ENCODE peak calls at places on chromosomes 5 and 9, in ten cellular contexts. S, D, Q, N, X, L, O, Y, H and U are unnamed samples.

GRCh38 chr5:30413540-30413939 is 779.9 kb upstream of the CDH6 start:
- DNase-seq in H (no peak), N (no peak), Y (no peak), Q (no peak), S (no peak), D (no peak), O (no peak), L (peak; percentile 19), X (no peak), U (no peak)

GRCh38 chr9:99143661-99144060 is 38.7 kb downstream of the TGFBR1 start:
- DNase-seq in Y (no peak), O (no peak), N (no peak), S (no peak), Q (no peak), D (no peak), X (no peak), H (no peak), L (no peak), U (no peak)

GRCh38 chr5:144028058-144028457 is 142.4 kb downstream of the YIPF5 start:
- DNase-seq in O (peak; percentile 78), S (peak; percentile 27), Q (no peak), X (peak; percentile 9), L (no peak), D (no peak), Y (no peak), H (no peak), N (no peak), U (peak; percentile 19)

GRCh38 chr5:144416196-144416595 is 245.5 kb downstream of the KCTD16 start:
- DNase-seq in O (no peak), D (no peak), L (no peak), H (no peak), Q (no peak), N (no peak), Y (no peak), X (no peak), S (no peak), U (no peak)

GRCh38 chr5:66170196-66170919 is 26.3 kb downstream of the SREK1 start:
- DNase-seq in N (no peak), O (no peak), Y (no peak), H (no peak), Q (no peak), D (no peak), X (no peak), S (no peak), L (no peak), U (no peak)

GRCh38 chr9:116662633-116663032 is 24.5 kb upstream of the TRIM32 start:
- DNase-seq in Y (no peak), H (no peak), Q (no peak), D (no peak), O (peak; percentile 52), X (no peak), S (no peak), N (no peak), L (no peak), U (no peak)

GRCh38 chr9:93008457-93008856 is 50.0 kb upstream of the SUSD3 start:
- DNase-seq in O (no peak), X (no peak), Q (no peak), H (peak; percentile 23), N (no peak), Y (no peak), L (no peak), S (no peak), D (no peak), U (no peak)

GRCh38 chr9:80806675-80807074 is 882.7 kb downstream of the TLE1 start:
- DNase-seq in X (no peak), N (no peak), H (no peak), Q (no peak), D (no peak), L (no peak), S (no peak), Y (no peak), O (no peak), U (no peak)

GRCh38 chr9:89621676-89622075 is 16.9 kb downstream of the GADD45G start:
- DNase-seq in X (peak; percentile 23), Q (no peak), N (no peak), H (no peak), Y (no peak), S (no peak), D (no peak), O (no peak), L (no peak), U (no peak)

GRCh38 chr5:133565993-133566392 is 46.3 kb downstream of the FSTL4 start:
- DNase-seq in Y (peak; percentile 46), L (peak; percentile 71), D (no peak), S (peak; percentile 29), H (no peak), Q (no peak), O (peak; percentile 48), X (peak; percentile 54), N (no peak), U (peak; percentile 23)

GRCh38 chr5:172361566-172362238 is 78.1 kb upstream of the UBTD2 start:
- DNase-seq in Y (no peak), D (no peak), H (no peak), L (no peak), S (no peak), Q (no peak), N (peak; percentile 98), O (peak; percentile 94), X (peak; percentile 50), U (no peak)

GRCh38 chr5:126656397-126657007 is 55.8 kb downstream of the PHAX start:
- DNase-seq in Q (no peak), Y (peak; percentile 46), L (peak; percentile 83), N (peak; percentile 42), S (no peak), O (peak; percentile 69), H (peak; percentile 62), X (no peak), D (no peak), U (no peak)

GRCh38 chr5:35854248-35854647 is 2.4 kb upstream of the IL7R start:
- DNase-seq in H (peak; percentile 74), S (no peak), X (no peak), L (no peak), O (no peak), D (no peak), Q (peak; percentile 73), N (no peak), Y (no peak), U (no peak)

GRCh38 chr5:142896325-142897007 is 126.3 kb downstream of the ARHGAP26 start:
- DNase-seq in D (no peak), L (peak; percentile 75), Q (no peak), O (no peak), X (no peak), H (no peak), S (no peak), Y (no peak), N (peak; percentile 70), U (no peak)

GRCh38 chr9:5449521-5450359 is 602 bp upstream of the CD274 start:
- DNase-seq in L (no peak), S (no peak), X (no peak), Q (no peak), O (no peak), Y (no peak), N (no peak), H (no peak), D (no peak), U (no peak)

DNA sequence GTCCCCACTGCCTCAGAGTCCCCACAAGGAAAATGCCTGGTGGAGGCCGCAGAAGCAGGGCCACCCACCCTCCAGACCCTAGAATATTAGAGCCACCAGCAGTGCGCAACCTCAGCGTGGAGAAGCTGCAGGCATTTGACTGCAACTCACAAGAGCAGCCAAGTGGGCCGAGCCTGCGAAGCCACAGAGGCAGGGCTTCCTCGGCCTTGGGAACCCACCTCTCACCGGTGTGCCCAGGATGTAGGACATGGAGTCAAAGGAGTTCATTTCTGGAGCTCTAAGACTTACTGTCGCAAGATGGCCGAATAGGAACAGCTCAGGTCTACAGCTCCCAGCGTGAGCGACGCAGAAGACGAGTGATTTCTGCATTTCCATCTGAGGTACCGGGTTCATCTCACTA is 397.9 kb upstream of the PIK3R1 start:
- DNase-seq in O (no peak), D (peak; percentile 51), H (no peak), L (peak; percentile 22), S (no peak), Q (no peak), N (no peak), Y (no peak), X (no peak), U (no peak)
- H3K27ac ChIP-seq in O (no peak overlapping the region), D (no peak overlapping the region), H (no peak overlapping the region), L (peak overlapping the region; percentile 50), S (no peak overlapping the region), Q (no peak overlapping the region), N (no peak overlapping the region), Y (no peak overlapping the region), X (no peak overlapping the region), U (no peak overlapping the region)

GRCh38 chr5:90264930-90265857 is 144.4 kb downstream of the CETN3 start:
- DNase-seq in H (peak; percentile 75), S (peak; percentile 58), L (peak; percentile 83), X (peak; percentile 68), O (peak; percentile 79), D (peak; percentile 66), Q (peak; percentile 47), Y (peak; percentile 72), N (no peak), U (peak; percentile 51)
- TF ChIP-seq CTCF in H (peak; percentile 22), S (peak; percentile 91), L (peak; percentile 100), X (peak; percentile 84), O (peak; percentile 96), D (peak; percentile 69), Q (peak; percentile 74), Y (peak; percentile 96), N (peak; percentile 93), U (peak; percentile 80)

DNA sequence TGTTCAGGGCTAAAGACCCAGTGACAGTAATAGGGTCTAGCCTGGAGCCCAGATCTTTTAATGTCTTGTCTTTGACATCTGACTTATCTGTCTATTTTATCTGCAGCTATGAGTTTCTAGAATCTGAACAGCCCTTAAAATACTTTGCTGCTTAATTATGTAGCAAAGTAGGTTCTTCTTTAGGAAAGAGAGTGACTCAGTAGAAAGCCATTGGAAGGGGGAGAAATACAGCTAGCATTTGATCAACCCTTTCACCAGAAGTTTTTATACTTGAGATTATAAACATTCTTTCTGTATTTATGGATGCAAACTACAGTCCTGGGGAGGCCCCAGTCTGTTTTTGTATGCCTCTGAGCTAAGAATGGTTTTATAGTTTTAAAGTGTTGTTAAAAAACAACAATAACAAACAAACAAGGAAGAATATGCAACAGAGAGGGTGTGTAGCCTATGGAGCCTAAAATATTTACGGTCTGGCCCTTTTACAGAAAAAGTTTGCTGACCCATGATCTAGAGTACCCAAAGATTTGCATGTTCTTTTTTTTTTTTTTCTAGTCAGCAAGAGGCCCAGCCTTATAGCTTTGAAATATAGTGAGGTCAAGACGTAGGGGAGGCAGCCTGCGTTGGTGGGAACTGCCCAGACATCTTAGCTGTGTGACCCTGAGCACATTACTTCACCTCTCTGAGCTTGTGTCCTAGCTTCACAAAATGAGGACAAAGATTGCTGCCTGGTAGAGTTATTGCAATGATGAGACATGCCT is 9.7 kb downstream of the GSN start:
- DNase-seq in H (no peak), S (no peak), O (peak; percentile 37), Q (no peak), Y (no peak), L (no peak), N (peak; percentile 51), X (no peak), D (no peak), U (no peak)
- H3K4me3 ChIP-seq in H (no peak overlapping the region), S (no peak overlapping the region), O (no peak overlapping the region), Q (no peak overlapping the region), Y (no peak overlapping the region), L (no peak overlapping the region), N (no peak overlapping the region), X (no peak overlapping the region), D (no peak overlapping the region), U (no peak overlapping the region)

DNA sequence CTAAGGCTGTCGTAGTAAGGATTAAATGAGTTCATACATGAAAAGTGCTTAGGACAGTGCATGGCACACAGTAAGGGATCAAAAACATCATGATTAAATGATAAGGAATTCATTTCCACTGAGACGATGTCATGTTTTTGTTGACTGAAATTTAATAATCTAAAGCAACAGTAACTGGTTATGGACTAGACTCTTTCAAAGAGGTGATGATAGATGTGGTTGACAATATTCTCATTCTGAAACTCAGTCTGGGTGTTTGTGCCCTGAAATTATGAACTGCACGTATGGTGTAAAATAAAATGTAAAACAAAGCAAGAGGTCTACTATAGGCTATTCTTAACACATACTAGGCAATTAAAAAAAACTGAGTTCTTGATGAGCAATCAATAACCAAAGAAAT is 280.0 kb downstream of the DENND1A start:
- DNase-seq in Q (no peak), N (no peak), D (no peak), X (no peak), O (no peak), H (no peak), S (no peak), L (no peak), Y (no peak), U (no peak)
- H3K27ac ChIP-seq in Q (no peak overlapping the region), N (no peak overlapping the region), D (no peak overlapping the region), X (no peak overlapping the region), O (no peak overlapping the region), H (no peak overlapping the region), S (no peak overlapping the region), L (no peak overlapping the region), Y (no peak overlapping the region), U (no peak overlapping the region)